ENCODE peak calls at places on chromosomes 5 and 9, in four cellular contexts. Y, G, C and E are unnamed samples.

GRCh38 chr5:115069087-115069968 is 100.4 kb downstream of the TRIM36 start:
- DNase-seq in Y (peak), G (peak), C (peak), E (peak)

GRCh38 chr9:115127191-115127817 is 9.3 kb upstream of the TNC start:
- DNase-seq in Y (no peak), G (no peak), C (no peak), E (no peak)

GRCh38 chr9:124222918-124223720 is 34.6 kb upstream of the NEK6 start:
- DNase-seq in Y (no peak), G (no peak), C (no peak), E (peak)

GRCh38 chr5:57219386-57219785 is 45.5 kb downstream of the GPBP1 start:
- DNase-seq in Y (no peak), G (peak), C (no peak), E (peak)

GRCh38 chr9:78053627-78054026 is 22.0 kb upstream of the GNAQ start:
- DNase-seq in Y (no peak), G (no peak), C (no peak), E (no peak)

GRCh38 chr5:123659006-123659405 is 147.0 kb downstream of the CSNK1G3 start:
- DNase-seq in Y (no peak), G (no peak), C (no peak), E (no peak)

GRCh38 chr9:135565141-135565628 is 3.6 kb downstream of the PAEP start:
- DNase-seq in Y (no peak), G (no peak), C (no peak), E (peak)

GRCh38 chr9:73536403-73536802 is 384.7 kb downstream of the ANXA1 start:
- DNase-seq in Y (no peak), G (no peak), C (no peak), E (no peak)

GRCh38 chr9:108834959-108835696 is 20.7 kb downstream of the ACTL7B start:
- DNase-seq in Y (no peak), G (peak), C (no peak), E (no peak)

GRCh38 chr5:5297432-5298067 is 124.9 kb upstream of the ICE1 start:
- DNase-seq in Y (no peak), G (no peak), C (no peak), E (no peak)

GRCh38 chr5:127925916-127926315 is 157.7 kb upstream of the SLC12A2 start:
- DNase-seq in Y (no peak), G (no peak), C (peak), E (no peak)

GRCh38 chr9:1005043-1005667 is 28.7 kb downstream of the DMRT3 start:
- DNase-seq in Y (peak), G (peak), C (peak), E (peak)

GRCh38 chr9:110476251-110476650 is 103.3 kb downstream of the SVEP1 start:
- DNase-seq in Y (no peak), G (no peak), C (no peak), E (no peak)

GRCh38 chr5:66884589-66885228 is 288.5 kb downstream of the MAST4 start:
- DNase-seq in Y (no peak), G (no peak), C (no peak), E (no peak)

GRCh38 chr9:29625292-29625731 is 2052.0 kb upstream of the C9orf72 start:
- DNase-seq in Y (no peak), G (no peak), C (no peak), E (no peak)

GRCh38 chr5:178116406-178116885 is 3.1 kb downstream of the N4BP3 start:
- DNase-seq in Y (peak), G (no peak), C (no peak), E (no peak)

GRCh38 chr9:120735415-120736126 is 21.3 kb upstream of the MEGF9 start:
- DNase-seq in Y (peak), G (no peak), C (no peak), E (peak)

GRCh38 chr5:7904170-7904569 is 35.2 kb downstream of the MTRR start:
- DNase-seq in Y (no peak), G (no peak), C (no peak), E (no peak)

GRCh38 chr5:10583663-10584572 is 20.0 kb downstream of the ANKRD33B start:
- DNase-seq in Y (peak), G (no peak), C (no peak), E (no peak)

GRCh38 chr5:10585120-10585915 is 21.4 kb downstream of the ANKRD33B start:
- DNase-seq in Y (no peak), G (no peak), C (no peak), E (no peak)

GRCh38 chr5:10588109-10588775 is 24.4 kb downstream of the ANKRD33B start:
- DNase-seq in Y (no peak), G (no peak), C (no peak), E (no peak)

GRCh38 chr5:10584714-10585113 is 20.8 kb downstream of the ANKRD33B start:
- DNase-seq in Y (no peak), G (no peak), C (no peak), E (no peak)

GRCh38 chr5:10586008-10586407 is 22.1 kb downstream of the ANKRD33B start:
- DNase-seq in Y (no peak), G (no peak), C (no peak), E (no peak)
- H3K27ac ChIP-seq in Y (no peak), G (no peak), C (no peak), E (no peak)

GRCh38 chr5:14365831-14366435 is 215.7 kb upstream of the OTULINL start:
- DNase-seq in Y (no peak), G (no peak), C (no peak), E (no peak)

GRCh38 chr5:14366763-14367162 is 214.8 kb upstream of the OTULINL start:
- DNase-seq in Y (no peak), G (no peak), C (no peak), E (no peak)

GRCh38 chr5:14367364-14367763 is 214.2 kb upstream of the OTULINL start:
- DNase-seq in Y (no peak), G (no peak), C (no peak), E (no peak)

GRCh38 chr5:14370386-14370785 is 211.2 kb upstream of the OTULINL start:
- DNase-seq in Y (no peak), G (no peak), C (no peak), E (no peak)

DNA sequence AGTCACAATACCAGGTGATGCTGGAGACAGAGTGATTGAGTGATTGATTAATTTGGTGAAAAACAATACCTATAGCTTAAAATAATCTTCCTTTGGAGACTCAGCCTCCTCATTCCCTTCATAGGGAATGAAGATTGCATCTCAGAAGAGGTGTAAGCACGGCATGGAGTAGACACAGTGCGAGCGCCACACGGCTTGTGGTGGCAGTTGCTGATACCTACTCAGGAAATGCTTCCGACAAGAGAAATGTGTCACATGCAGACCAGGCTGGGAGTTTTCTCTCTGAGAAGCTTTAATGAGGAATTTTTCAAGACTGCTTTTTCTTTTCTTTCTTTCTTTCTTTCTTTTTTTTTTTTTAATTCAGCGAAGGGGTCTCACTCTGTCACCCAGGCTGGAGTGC is 211.8 kb upstream of the OTULINL start:
- DNase-seq in Y (no peak), G (no peak), C (no peak), E (no peak)
- H3K4me2 ChIP-seq in Y (no peak), G (no peak), C (no peak), E (no peak)

GRCh38 chr5:96812851-96813250 is 5.1 kb upstream of the ERAP1 start:
- DNase-seq in Y (no peak), G (no peak), C (no peak), E (no peak)

GRCh38 chr5:96809898-96810297 is 2.2 kb upstream of the ERAP1 start:
- DNase-seq in Y (no peak), G (no peak), C (no peak), E (no peak)

GRCh38 chr5:96807099-96807654 is 568 bp downstream of the ERAP1 start:
- DNase-seq in Y (peak), G (peak), C (no peak), E (peak)

GRCh38 chr5:96808541-96808828 is 740 bp upstream of the ERAP1 start:
- DNase-seq in Y (no peak), G (no peak), C (no peak), E (no peak)

DNA sequence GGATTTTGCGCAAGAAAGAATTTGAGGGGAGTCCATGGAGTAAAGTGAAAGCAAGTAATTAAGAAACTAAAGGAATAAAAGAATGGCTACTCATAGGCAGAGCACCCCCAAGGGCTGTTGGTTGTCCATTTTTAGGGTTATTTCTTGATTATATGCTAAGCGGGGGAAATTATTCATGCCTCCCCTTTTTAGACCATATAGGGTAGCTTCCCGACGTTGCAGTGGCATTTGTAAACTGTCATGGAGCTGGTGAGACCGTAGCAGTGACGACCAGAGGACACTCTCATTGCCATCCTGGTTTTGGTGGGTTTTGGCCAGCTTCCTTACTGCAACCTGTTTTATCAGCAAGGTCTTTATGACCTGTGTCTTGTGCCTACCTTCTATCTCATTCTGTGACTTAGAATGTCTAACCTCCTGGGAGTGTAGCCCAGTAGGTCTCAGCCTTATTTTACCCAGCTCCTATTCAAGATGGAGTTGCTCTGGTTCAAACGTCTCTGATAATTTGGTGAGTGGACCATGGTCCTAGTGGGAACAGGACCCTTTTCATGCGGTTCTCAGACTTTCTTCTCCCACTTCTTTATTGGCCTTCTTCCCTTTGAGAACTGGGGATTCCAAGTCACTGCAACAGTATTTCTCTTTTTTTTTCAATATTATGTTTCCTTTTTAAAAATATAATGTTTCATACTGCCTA is 1.3 kb upstream of the ERAP1 start:
- DNase-seq in Y (no peak), G (no peak), C (no peak), E (no peak)
- H3K4me3 ChIP-seq in Y (peak), G (peak), C (peak), E (no peak)

GRCh38 chr9:34558911-34559615 is 30.5 kb downstream of the CNTFR start:
- DNase-seq in Y (no peak), G (no peak), C (no peak), E (no peak)

GRCh38 chr9:34557421-34558321 is 31.9 kb downstream of the CNTFR start:
- DNase-seq in Y (no peak), G (no peak), C (no peak), E (no peak)

GRCh38 chr9:34560574-34561229 is 28.8 kb downstream of the CNTFR start:
- DNase-seq in Y (no peak), G (no peak), C (no peak), E (no peak)

GRCh38 chr9:34558341-34558740 is 31.2 kb downstream of the CNTFR start:
- DNase-seq in Y (no peak), G (no peak), C (no peak), E (no peak)

GRCh38 chr9:34559616-34560546 is 29.6 kb downstream of the CNTFR start:
- DNase-seq in Y (no peak), G (no peak), C (no peak), E (peak)
- H3K27ac ChIP-seq in Y (no peak), G (no peak), C (no peak), E (peak)